ENCODE peak calls at places on chromosomes 13 and 19, in five cellular contexts. One of them, this sample, is unnamed.

GRCh38 chr19:23698711-23699520 is 11.9 kb upstream of the ZNF675 start:
- DNase-seq in SK-N-SH: peak
- DNase-seq in H1: no peak
- DNase-seq in HCT116: no peak
- DNase-seq in endothelial cell of umbilical vein: no peak
- DNase-seq in this sample: no peak

GRCh38 chr13:26653310-26653709 is 95.8 kb downstream of the WASF3 start:
- DNase-seq in SK-N-SH: no peak
- DNase-seq in H1: no peak
- DNase-seq in HCT116: no peak
- DNase-seq in endothelial cell of umbilical vein: no peak
- DNase-seq in this sample: no peak

GRCh38 chr19:6817179-6817578 is 44.7 kb downstream of the VAV1 start:
- DNase-seq in SK-N-SH: no peak
- DNase-seq in H1: no peak
- DNase-seq in HCT116: no peak
- DNase-seq in endothelial cell of umbilical vein: no peak
- DNase-seq in this sample: no peak

GRCh38 chr13:48251616-48252081 is 18.6 kb downstream of the ITM2B start:
- DNase-seq in SK-N-SH: no peak
- DNase-seq in H1: no peak
- DNase-seq in HCT116: no peak
- DNase-seq in endothelial cell of umbilical vein: no peak
- DNase-seq in this sample: no peak

GRCh38 chr13:75357576-75358295 is 124.2 kb downstream of the TBC1D4 start:
- DNase-seq in SK-N-SH: peak
- DNase-seq in H1: peak
- DNase-seq in HCT116: peak
- DNase-seq in endothelial cell of umbilical vein: peak
- DNase-seq in this sample: peak

GRCh38 chr19:48874309-48875135 is 2.3 kb downstream of the PPP1R15A start:
- DNase-seq in SK-N-SH: no peak
- DNase-seq in H1: no peak
- DNase-seq in HCT116: no peak
- DNase-seq in endothelial cell of umbilical vein: peak
- DNase-seq in this sample: no peak

GRCh38 chr13:108496364-108497215 is 132.8 kb upstream of the MYO16 start:
- DNase-seq in SK-N-SH: peak
- DNase-seq in H1: no peak
- DNase-seq in HCT116: no peak
- DNase-seq in endothelial cell of umbilical vein: no peak
- DNase-seq in this sample: no peak

GRCh38 chr13:43905435-43906031 is 25.8 kb downstream of the LACC1 start:
- DNase-seq in SK-N-SH: peak
- DNase-seq in H1: no peak
- DNase-seq in HCT116: peak
- DNase-seq in endothelial cell of umbilical vein: peak
- DNase-seq in this sample: peak

GRCh38 chr19:43078311-43078710 is 4.2 kb downstream of the PSG2 start:
- DNase-seq in SK-N-SH: no peak
- DNase-seq in H1: no peak
- DNase-seq in HCT116: no peak
- DNase-seq in endothelial cell of umbilical vein: no peak
- DNase-seq in this sample: no peak

GRCh38 chr19:38869160-38869835 is 8.8 kb downstream of the RINL start:
- DNase-seq in SK-N-SH: peak
- DNase-seq in H1: no peak
- DNase-seq in HCT116: no peak
- DNase-seq in endothelial cell of umbilical vein: no peak
- DNase-seq in this sample: no peak

GRCh38 chr13:41842029-41842428 is 118.9 kb downstream of the VWA8 start:
- DNase-seq in SK-N-SH: no peak
- DNase-seq in H1: no peak
- DNase-seq in HCT116: no peak
- DNase-seq in endothelial cell of umbilical vein: peak
- DNase-seq in this sample: peak

GRCh38 chr19:29620931-29621351 is 14.9 kb downstream of the POP4 start:
- DNase-seq in SK-N-SH: no peak
- DNase-seq in H1: no peak
- DNase-seq in HCT116: no peak
- DNase-seq in endothelial cell of umbilical vein: no peak
- DNase-seq in this sample: no peak

GRCh38 chr19:44694184-44694579 is 4.8 kb upstream of the CEACAM16 start:
- DNase-seq in SK-N-SH: no peak
- DNase-seq in H1: no peak
- DNase-seq in HCT116: no peak
- DNase-seq in endothelial cell of umbilical vein: no peak
- DNase-seq in this sample: no peak

GRCh38 chr19:3075605-3076431 is 13.5 kb upstream of the TLE5 start:
- DNase-seq in SK-N-SH: peak
- DNase-seq in H1: no peak
- DNase-seq in HCT116: no peak
- DNase-seq in endothelial cell of umbilical vein: peak
- DNase-seq in this sample: no peak

GRCh38 chr19:6828698-6829633 is 56.5 kb downstream of the VAV1 start:
- DNase-seq in SK-N-SH: no peak
- DNase-seq in H1: no peak
- DNase-seq in HCT116: peak
- DNase-seq in endothelial cell of umbilical vein: no peak
- DNase-seq in this sample: no peak

GRCh38 chr19:10238172-10238783 is 7.1 kb upstream of the S1PR2 start:
- DNase-seq in SK-N-SH: no peak
- DNase-seq in H1: no peak
- DNase-seq in HCT116: no peak
- DNase-seq in endothelial cell of umbilical vein: no peak
- DNase-seq in this sample: no peak

GRCh38 chr13:110503037-110503901 is 58.3 kb downstream of the RAB20 start:
- DNase-seq in SK-N-SH: no peak
- DNase-seq in H1: no peak
- DNase-seq in HCT116: no peak
- DNase-seq in endothelial cell of umbilical vein: no peak
- DNase-seq in this sample: no peak

GRCh38 chr19:5492813-5493409 is 37.7 kb downstream of the ZNRF4 start:
- DNase-seq in SK-N-SH: no peak
- DNase-seq in H1: no peak
- DNase-seq in HCT116: no peak
- DNase-seq in endothelial cell of umbilical vein: no peak
- DNase-seq in this sample: no peak

GRCh38 chr13:30907167-30907761 is 1.2 kb downstream of the MEDAG start:
- DNase-seq in SK-N-SH: peak
- DNase-seq in H1: no peak
- DNase-seq in HCT116: no peak
- DNase-seq in endothelial cell of umbilical vein: peak
- DNase-seq in this sample: no peak

GRCh38 chr13:30908416-30908980 is 2.4 kb downstream of the MEDAG start:
- DNase-seq in SK-N-SH: peak
- DNase-seq in H1: no peak
- DNase-seq in HCT116: no peak
- DNase-seq in endothelial cell of umbilical vein: peak
- DNase-seq in this sample: peak

GRCh38 chr13:30905932-30906383 is at the start of gene MEDAG:
- DNase-seq in SK-N-SH: no peak
- DNase-seq in H1: no peak
- DNase-seq in HCT116: no peak
- DNase-seq in endothelial cell of umbilical vein: peak
- DNase-seq in this sample: no peak

GRCh38 chr13:30904043-30904442 is 2.0 kb upstream of the MEDAG start:
- DNase-seq in SK-N-SH: no peak
- DNase-seq in H1: no peak
- DNase-seq in HCT116: no peak
- DNase-seq in endothelial cell of umbilical vein: no peak
- DNase-seq in this sample: no peak

DNA sequence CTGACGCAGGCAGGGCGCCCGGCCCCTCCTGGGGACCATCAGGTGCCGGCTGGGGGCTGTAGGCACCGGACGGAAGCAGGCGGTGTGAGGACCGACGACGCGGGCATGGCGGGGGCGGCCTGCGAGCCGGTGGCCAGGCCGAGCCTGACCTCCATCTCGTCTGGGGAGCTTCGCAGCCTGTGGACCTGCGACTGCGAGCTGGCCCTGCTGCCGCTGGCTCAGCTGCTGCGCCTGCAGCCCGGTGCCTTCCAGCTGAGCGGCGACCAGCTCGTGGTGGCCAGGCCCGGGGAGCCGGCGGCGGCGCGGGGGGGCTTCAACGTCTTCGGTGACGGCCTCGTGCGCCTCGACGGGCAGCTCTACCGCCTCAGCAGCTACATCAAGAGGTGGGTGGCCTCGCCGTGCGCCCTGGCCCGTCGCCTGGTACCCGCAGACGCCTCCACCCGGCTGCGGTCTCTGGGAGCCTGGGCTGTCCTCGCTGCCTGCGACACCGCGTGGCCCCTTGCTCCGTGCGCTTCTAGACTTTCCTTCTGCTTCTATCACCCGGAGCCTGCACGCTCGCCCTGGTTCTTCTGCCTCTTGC is 430 bp downstream of the MEDAG start:
- DNase-seq in SK-N-SH: no peak
- DNase-seq in H1: no peak
- DNase-seq in HCT116: no peak
- DNase-seq in endothelial cell of umbilical vein: peak
- DNase-seq in this sample: no peak
- H3K9ac ChIP-seq in SK-N-SH: no peak
- H3K9ac ChIP-seq in H1: no peak
- H3K9ac ChIP-seq in HCT116: no peak
- H3K9ac ChIP-seq in endothelial cell of umbilical vein: peak
- H3K9ac ChIP-seq in this sample: no peak

DNA sequence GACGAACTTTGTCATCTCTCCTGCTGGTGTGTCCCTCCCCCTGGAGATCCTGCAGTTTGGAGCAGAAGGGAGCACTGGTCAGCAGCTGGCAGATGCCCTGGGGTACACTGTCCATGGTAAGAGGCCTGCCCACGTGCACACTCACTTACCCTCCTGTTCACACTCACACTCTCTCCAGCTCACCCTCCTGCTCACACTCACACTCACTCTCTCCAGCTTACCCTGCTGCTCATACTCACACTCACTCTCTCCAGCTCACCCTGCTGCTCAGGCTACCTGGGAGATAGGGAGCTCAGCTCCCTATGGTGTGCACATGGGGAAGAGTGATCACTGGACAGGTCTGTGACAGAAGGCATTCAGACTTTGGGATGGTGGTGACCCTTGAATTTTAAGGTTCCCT is 1.7 kb downstream of the SERPINE3 start:
- DNase-seq in SK-N-SH: no peak
- DNase-seq in H1: no peak
- DNase-seq in HCT116: no peak
- DNase-seq in endothelial cell of umbilical vein: no peak
- DNase-seq in this sample: no peak
- TF ChIP-seq POLR2AphosphoS5 in SK-N-SH: no peak
- TF ChIP-seq POLR2AphosphoS5 in H1: no peak
- TF ChIP-seq POLR2AphosphoS5 in HCT116: no peak
- TF ChIP-seq POLR2AphosphoS5 in endothelial cell of umbilical vein: no peak
- TF ChIP-seq POLR2AphosphoS5 in this sample: no peak

GRCh38 chr19:15453091-15453498 is 3.3 kb upstream of the WIZ start:
- DNase-seq in SK-N-SH: peak
- DNase-seq in H1: no peak
- DNase-seq in HCT116: no peak
- DNase-seq in endothelial cell of umbilical vein: peak
- DNase-seq in this sample: no peak

GRCh38 chr19:15450528-15450890 is 753 bp upstream of the WIZ start:
- DNase-seq in SK-N-SH: no peak
- DNase-seq in H1: no peak
- DNase-seq in HCT116: no peak
- DNase-seq in endothelial cell of umbilical vein: no peak
- DNase-seq in this sample: no peak

GRCh38 chr19:15453906-15454305 is 4.2 kb upstream of the WIZ start:
- DNase-seq in SK-N-SH: no peak
- DNase-seq in H1: no peak
- DNase-seq in HCT116: no peak
- DNase-seq in endothelial cell of umbilical vein: no peak
- DNase-seq in this sample: no peak

GRCh38 chr19:15454371-15454800 is 4.6 kb upstream of the WIZ start:
- DNase-seq in SK-N-SH: no peak
- DNase-seq in H1: no peak
- DNase-seq in HCT116: no peak
- DNase-seq in endothelial cell of umbilical vein: no peak
- DNase-seq in this sample: no peak

DNA sequence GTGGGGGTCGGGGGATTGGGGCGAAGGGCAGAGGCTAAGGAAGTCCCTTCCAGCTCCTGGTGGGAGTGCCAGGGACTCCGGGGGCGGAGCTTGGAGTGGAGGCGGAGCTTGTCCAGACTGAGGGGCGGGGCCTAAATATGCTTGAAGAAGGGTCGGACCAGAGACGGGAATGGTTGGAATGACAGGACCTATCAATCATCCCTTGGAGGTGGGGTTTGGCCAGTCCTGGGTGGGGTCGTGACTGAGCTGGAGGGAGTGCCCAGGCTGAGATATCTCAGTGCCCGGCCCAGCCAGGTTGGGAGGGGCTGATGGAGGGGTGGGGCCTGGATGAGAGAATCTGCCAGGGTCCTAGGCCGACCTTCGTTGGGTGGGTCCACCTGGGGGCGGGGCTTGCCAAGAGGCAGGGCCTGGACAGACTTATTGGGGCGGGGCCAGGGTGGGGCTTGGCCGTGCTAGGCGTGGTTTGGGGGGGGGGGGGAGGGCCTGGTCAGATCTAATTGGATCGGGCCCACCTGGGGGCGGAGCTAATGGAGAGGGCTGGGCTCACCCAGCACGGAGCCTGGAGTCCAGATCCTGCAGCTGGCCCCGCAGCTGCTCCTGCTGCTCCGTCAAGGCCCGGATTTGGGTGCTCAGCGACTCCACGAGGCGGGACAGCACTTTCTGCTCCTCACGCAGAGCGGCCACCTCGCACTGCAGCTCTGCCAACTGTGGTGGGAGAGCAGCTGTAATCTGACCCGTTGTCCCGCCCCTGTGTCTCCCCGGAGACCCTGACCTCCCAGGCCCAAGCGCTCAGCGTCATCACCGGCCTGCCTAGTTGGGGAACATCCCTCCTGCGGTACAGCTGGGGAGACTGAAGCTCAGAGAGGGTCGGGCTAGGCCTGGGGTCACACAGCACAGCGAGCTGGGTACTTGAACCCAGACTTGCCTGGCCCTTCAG is 2.6 kb upstream of the WIZ start:
- DNase-seq in SK-N-SH: peak
- DNase-seq in H1: peak
- DNase-seq in HCT116: peak
- DNase-seq in endothelial cell of umbilical vein: peak
- DNase-seq in this sample: no peak
- H3K9ac ChIP-seq in SK-N-SH: peak
- H3K9ac ChIP-seq in H1: no peak
- H3K9ac ChIP-seq in HCT116: no peak
- H3K9ac ChIP-seq in endothelial cell of umbilical vein: no peak
- H3K9ac ChIP-seq in this sample: no peak

GRCh38 chr19:18651300-18651699 is 14.5 kb downstream of the KLHL26 start:
- DNase-seq in SK-N-SH: no peak
- DNase-seq in H1: no peak
- DNase-seq in HCT116: no peak
- DNase-seq in endothelial cell of umbilical vein: no peak
- DNase-seq in this sample: no peak

GRCh38 chr19:18650048-18650435 is 13.2 kb downstream of the KLHL26 start:
- DNase-seq in SK-N-SH: no peak
- DNase-seq in H1: no peak
- DNase-seq in HCT116: no peak
- DNase-seq in endothelial cell of umbilical vein: peak
- DNase-seq in this sample: no peak

GRCh38 chr19:18651738-18652137 is 14.9 kb downstream of the KLHL26 start:
- DNase-seq in SK-N-SH: no peak
- DNase-seq in H1: no peak
- DNase-seq in HCT116: no peak
- DNase-seq in endothelial cell of umbilical vein: no peak
- DNase-seq in this sample: no peak

GRCh38 chr19:18649371-18650047 is 12.7 kb downstream of the KLHL26 start:
- DNase-seq in SK-N-SH: no peak
- DNase-seq in H1: no peak
- DNase-seq in HCT116: no peak
- DNase-seq in endothelial cell of umbilical vein: peak
- DNase-seq in this sample: no peak

GRCh38 chr19:18650468-18651001 is 13.7 kb downstream of the KLHL26 start:
- DNase-seq in SK-N-SH: no peak
- DNase-seq in H1: no peak
- DNase-seq in HCT116: no peak
- DNase-seq in endothelial cell of umbilical vein: peak
- DNase-seq in this sample: no peak
- TF ChIP-seq POLR2AphosphoS5 in SK-N-SH: no peak
- TF ChIP-seq POLR2AphosphoS5 in H1: no peak
- TF ChIP-seq POLR2AphosphoS5 in HCT116: no peak
- TF ChIP-seq POLR2AphosphoS5 in endothelial cell of umbilical vein: no peak
- TF ChIP-seq POLR2AphosphoS5 in this sample: no peak